ENCODE peak calls at places on chromosomes 4 and X, in nine cellular contexts. One of them, this sample, is unnamed.

GRCh38 chr4:38562751-38563198 is 101.2 kb upstream of the KLF3 start:
- DNase-seq in activated naive CD8-positive, alpha-beta T cell treated with anti-CD3 and anti-CD28 coated beads, Interleukin-2, amount 50 U/mL, for 24 hours: no peak
- DNase-seq in lower lobe of right lung: no peak
- DNase-seq in stimulated activated CD4-positive, alpha-beta T cell treated with anti-CD3 and anti-CD28 coated beads, Interleukin-1b, Interleukin-23, amount 100 ng/mL, for 48 hours: no peak
- DNase-seq in lower leg skin: no peak
- DNase-seq in activated CD8-positive, alpha-beta memory T cell treated with anti-CD3 and anti-CD28 coated beads, Interleukin-2, amount 50 U/mL, for 4 hours: no peak
- DNase-seq in brain microvascular endothelial cell: no peak
- DNase-seq in NCI-H1105: no peak
- DNase-seq in ACHN: no peak
- DNase-seq in this sample: no peak

GRCh38 chrX:107154787-107155620 is 36.4 kb upstream of the RBM41 start:
- DNase-seq in activated naive CD8-positive, alpha-beta T cell treated with anti-CD3 and anti-CD28 coated beads, Interleukin-2, amount 50 U/mL, for 24 hours: peak
- DNase-seq in lower lobe of right lung: no peak
- DNase-seq in stimulated activated CD4-positive, alpha-beta T cell treated with anti-CD3 and anti-CD28 coated beads, Interleukin-1b, Interleukin-23, amount 100 ng/mL, for 48 hours: peak
- DNase-seq in lower leg skin: no peak
- DNase-seq in activated CD8-positive, alpha-beta memory T cell treated with anti-CD3 and anti-CD28 coated beads, Interleukin-2, amount 50 U/mL, for 4 hours: peak
- DNase-seq in brain microvascular endothelial cell: peak
- DNase-seq in NCI-H1105: no peak
- DNase-seq in ACHN: peak
- DNase-seq in this sample: peak

GRCh38 chrX:9749141-9749540 is 16.5 kb downstream of the GPR143 start:
- DNase-seq in activated naive CD8-positive, alpha-beta T cell treated with anti-CD3 and anti-CD28 coated beads, Interleukin-2, amount 50 U/mL, for 24 hours: no peak
- DNase-seq in lower lobe of right lung: no peak
- DNase-seq in stimulated activated CD4-positive, alpha-beta T cell treated with anti-CD3 and anti-CD28 coated beads, Interleukin-1b, Interleukin-23, amount 100 ng/mL, for 48 hours: no peak
- DNase-seq in lower leg skin: no peak
- DNase-seq in activated CD8-positive, alpha-beta memory T cell treated with anti-CD3 and anti-CD28 coated beads, Interleukin-2, amount 50 U/mL, for 4 hours: no peak
- DNase-seq in brain microvascular endothelial cell: no peak
- DNase-seq in NCI-H1105: no peak
- DNase-seq in ACHN: no peak
- DNase-seq in this sample: no peak

GRCh38 chr4:66562276-66562806 is 892.1 kb upstream of the EPHA5 start:
- DNase-seq in activated naive CD8-positive, alpha-beta T cell treated with anti-CD3 and anti-CD28 coated beads, Interleukin-2, amount 50 U/mL, for 24 hours: no peak
- DNase-seq in lower lobe of right lung: no peak
- DNase-seq in stimulated activated CD4-positive, alpha-beta T cell treated with anti-CD3 and anti-CD28 coated beads, Interleukin-1b, Interleukin-23, amount 100 ng/mL, for 48 hours: no peak
- DNase-seq in lower leg skin: no peak
- DNase-seq in activated CD8-positive, alpha-beta memory T cell treated with anti-CD3 and anti-CD28 coated beads, Interleukin-2, amount 50 U/mL, for 4 hours: no peak
- DNase-seq in brain microvascular endothelial cell: peak
- DNase-seq in NCI-H1105: no peak
- DNase-seq in ACHN: no peak
- DNase-seq in this sample: peak

GRCh38 chrX:134460861-134461218 is 875 bp downstream of the HPRT1 start:
- DNase-seq in activated naive CD8-positive, alpha-beta T cell treated with anti-CD3 and anti-CD28 coated beads, Interleukin-2, amount 50 U/mL, for 24 hours: no peak
- DNase-seq in lower lobe of right lung: no peak
- DNase-seq in stimulated activated CD4-positive, alpha-beta T cell treated with anti-CD3 and anti-CD28 coated beads, Interleukin-1b, Interleukin-23, amount 100 ng/mL, for 48 hours: no peak
- DNase-seq in lower leg skin: no peak
- DNase-seq in activated CD8-positive, alpha-beta memory T cell treated with anti-CD3 and anti-CD28 coated beads, Interleukin-2, amount 50 U/mL, for 4 hours: no peak
- DNase-seq in brain microvascular endothelial cell: no peak
- DNase-seq in NCI-H1105: no peak
- DNase-seq in ACHN: peak
- DNase-seq in this sample: no peak

GRCh38 chr4:1578301-1578781 is 105.8 kb downstream of the FAM53A start:
- DNase-seq in activated naive CD8-positive, alpha-beta T cell treated with anti-CD3 and anti-CD28 coated beads, Interleukin-2, amount 50 U/mL, for 24 hours: no peak
- DNase-seq in lower lobe of right lung: peak
- DNase-seq in stimulated activated CD4-positive, alpha-beta T cell treated with anti-CD3 and anti-CD28 coated beads, Interleukin-1b, Interleukin-23, amount 100 ng/mL, for 48 hours: no peak
- DNase-seq in lower leg skin: no peak
- DNase-seq in activated CD8-positive, alpha-beta memory T cell treated with anti-CD3 and anti-CD28 coated beads, Interleukin-2, amount 50 U/mL, for 4 hours: no peak
- DNase-seq in brain microvascular endothelial cell: no peak
- DNase-seq in NCI-H1105: no peak
- DNase-seq in ACHN: no peak
- DNase-seq in this sample: no peak

GRCh38 chr4:153232768-153233167 is 28.5 kb downstream of the TRIM2 start:
- DNase-seq in activated naive CD8-positive, alpha-beta T cell treated with anti-CD3 and anti-CD28 coated beads, Interleukin-2, amount 50 U/mL, for 24 hours: no peak
- DNase-seq in lower lobe of right lung: no peak
- DNase-seq in stimulated activated CD4-positive, alpha-beta T cell treated with anti-CD3 and anti-CD28 coated beads, Interleukin-1b, Interleukin-23, amount 100 ng/mL, for 48 hours: no peak
- DNase-seq in lower leg skin: peak
- DNase-seq in activated CD8-positive, alpha-beta memory T cell treated with anti-CD3 and anti-CD28 coated beads, Interleukin-2, amount 50 U/mL, for 4 hours: no peak
- DNase-seq in brain microvascular endothelial cell: no peak
- DNase-seq in NCI-H1105: no peak
- DNase-seq in ACHN: peak
- DNase-seq in this sample: no peak

GRCh38 chr4:67198757-67199156 is 346.5 kb downstream of the CENPC start:
- DNase-seq in activated naive CD8-positive, alpha-beta T cell treated with anti-CD3 and anti-CD28 coated beads, Interleukin-2, amount 50 U/mL, for 24 hours: no peak
- DNase-seq in lower lobe of right lung: no peak
- DNase-seq in stimulated activated CD4-positive, alpha-beta T cell treated with anti-CD3 and anti-CD28 coated beads, Interleukin-1b, Interleukin-23, amount 100 ng/mL, for 48 hours: no peak
- DNase-seq in lower leg skin: no peak
- DNase-seq in activated CD8-positive, alpha-beta memory T cell treated with anti-CD3 and anti-CD28 coated beads, Interleukin-2, amount 50 U/mL, for 4 hours: no peak
- DNase-seq in brain microvascular endothelial cell: peak
- DNase-seq in NCI-H1105: no peak
- DNase-seq in ACHN: peak
- DNase-seq in this sample: no peak

GRCh38 chr4:43066415-43066814 is 173.9 kb downstream of the GRXCR1 start:
- DNase-seq in activated naive CD8-positive, alpha-beta T cell treated with anti-CD3 and anti-CD28 coated beads, Interleukin-2, amount 50 U/mL, for 24 hours: no peak
- DNase-seq in lower lobe of right lung: no peak
- DNase-seq in stimulated activated CD4-positive, alpha-beta T cell treated with anti-CD3 and anti-CD28 coated beads, Interleukin-1b, Interleukin-23, amount 100 ng/mL, for 48 hours: no peak
- DNase-seq in lower leg skin: no peak
- DNase-seq in activated CD8-positive, alpha-beta memory T cell treated with anti-CD3 and anti-CD28 coated beads, Interleukin-2, amount 50 U/mL, for 4 hours: no peak
- DNase-seq in brain microvascular endothelial cell: no peak
- DNase-seq in NCI-H1105: no peak
- DNase-seq in ACHN: no peak
- DNase-seq in this sample: no peak

GRCh38 chrX:29662759-29663503 is 552.4 kb upstream of the MAGEB2 start:
- DNase-seq in activated naive CD8-positive, alpha-beta T cell treated with anti-CD3 and anti-CD28 coated beads, Interleukin-2, amount 50 U/mL, for 24 hours: no peak
- DNase-seq in lower lobe of right lung: no peak
- DNase-seq in stimulated activated CD4-positive, alpha-beta T cell treated with anti-CD3 and anti-CD28 coated beads, Interleukin-1b, Interleukin-23, amount 100 ng/mL, for 48 hours: no peak
- DNase-seq in lower leg skin: no peak
- DNase-seq in activated CD8-positive, alpha-beta memory T cell treated with anti-CD3 and anti-CD28 coated beads, Interleukin-2, amount 50 U/mL, for 4 hours: no peak
- DNase-seq in brain microvascular endothelial cell: peak
- DNase-seq in NCI-H1105: no peak
- DNase-seq in ACHN: peak
- DNase-seq in this sample: peak

This sample was measured in skeletal muscle cell.